ENCODE peak calls at places on chromosomes 11 and 22, in six cellular contexts. J, D, C, Y, E and M are unnamed samples.

GRCh38 chr11:27395556-27396258 is 32.7 kb upstream of the CCDC34 start:
- DNase-seq in J (peak; percentile 40), D (peak; percentile 89), C (peak; percentile 75), Y (no peak), E (no peak), M (no peak)

GRCh38 chr11:43942651-43943356 is 367 bp downstream of the C11orf96 start:
- DNase-seq in J (no peak), D (no peak), C (no peak), Y (no peak), E (no peak), M (no peak)

GRCh38 chr11:78023426-78023825 is 350 bp upstream of the KCTD14 start:
- DNase-seq in J (no peak), D (no peak), C (no peak), Y (no peak), E (no peak), M (no peak)

GRCh38 chr11:122045181-122045586 is 70.8 kb downstream of the BLID start:
- DNase-seq in J (no peak), D (no peak), C (no peak), Y (no peak), E (no peak), M (no peak)

GRCh38 chr11:67274768-67275605 is 8.7 kb downstream of the GRK2 start:
- DNase-seq in J (no peak), D (no peak), C (peak; percentile 75), Y (peak; percentile 46), E (no peak), M (no peak)

GRCh38 chr11:101129203-101129943 is at the start of gene PGR:
- DNase-seq in J (no peak), D (no peak), C (peak; percentile 38), Y (peak; percentile 34), E (peak; percentile 56), M (no peak)

GRCh38 chr11:33774356-33775063 is at the start of gene FBXO3:
- DNase-seq in J (peak; percentile 90), D (peak; percentile 85), C (peak; percentile 93), Y (peak; percentile 91), E (peak; percentile 86), M (peak; percentile 63)

GRCh38 chr22:21642584-21643448 is 714 bp downstream of the SDF2L1 start:
- DNase-seq in J (peak; percentile 57), D (peak; percentile 72), C (peak; percentile 64), Y (peak; percentile 70), E (no peak), M (peak; percentile 8)

GRCh38 chr11:102495161-102496042 is 35.1 kb downstream of the MMP7 start:
- DNase-seq in J (no peak), D (peak; percentile 88), C (peak; percentile 52), Y (no peak), E (no peak), M (no peak)

GRCh38 chr11:10310301-10310841 is 5.5 kb downstream of the ADM start:
- DNase-seq in J (no peak), D (no peak), C (no peak), Y (no peak), E (no peak), M (no peak)
- H3K27ac ChIP-seq in J (peak overlapping the region; percentile 95), D (no peak overlapping the region), C (peak overlapping the region; percentile 88), Y (no peak overlapping the region), E (no peak overlapping the region), M (no peak overlapping the region)

GRCh38 chr11:59012106-59012941 is 73.0 kb downstream of the GLYATL1 start:
- DNase-seq in J (no peak), D (no peak), C (no peak), Y (no peak), E (no peak), M (no peak)
- H3K27ac ChIP-seq in J (no peak overlapping the region), D (no peak overlapping the region), C (peak overlapping the region; percentile 23), Y (peak overlapping the region; percentile 59), E (peak overlapping the region; percentile 55), M (no peak overlapping the region)

GRCh38 chr22:38833061-38833460 is 10.8 kb downstream of the NPTXR start:
- DNase-seq in J (no peak), D (no peak), C (no peak), Y (no peak), E (no peak), M (no peak)
- H3K27ac ChIP-seq in J (no peak overlapping the region), D (no peak overlapping the region), C (no peak overlapping the region), Y (no peak overlapping the region), E (no peak overlapping the region), M (no peak overlapping the region)

GRCh38 chr11:4482445-4482844 is at the start of gene OR52K1:
- DNase-seq in J (no peak), D (no peak), C (no peak), Y (no peak), E (no peak), M (no peak)

GRCh38 chr11:4484310-4484709 is 1.9 kb downstream of the OR52K1 start:
- DNase-seq in J (no peak), D (no peak), C (no peak), Y (no peak), E (no peak), M (no peak)

GRCh38 chr11:4480577-4481539 is 1.6 kb upstream of the OR52K1 start:
- DNase-seq in J (no peak), D (no peak), C (no peak), Y (no peak), E (no peak), M (no peak)

GRCh38 chr11:4479676-4480075 is 2.8 kb upstream of the OR52K1 start:
- DNase-seq in J (no peak), D (no peak), C (no peak), Y (no peak), E (no peak), M (no peak)
- H3K27ac ChIP-seq in J (no peak overlapping the region), D (no peak overlapping the region), C (no peak overlapping the region), Y (no peak overlapping the region), E (no peak overlapping the region), M (no peak overlapping the region)

GRCh38 chr11:57584341-57584740 is 13.1 kb upstream of the SERPING1 start:
- DNase-seq in J (no peak), D (no peak), C (no peak), Y (no peak), E (no peak), M (no peak)
- H3K27ac ChIP-seq in J (no peak overlapping the region), D (no peak overlapping the region), C (no peak overlapping the region), Y (no peak overlapping the region), E (no peak overlapping the region), M (no peak overlapping the region)